ENCODE peak calls at places on chromosomes 7 and 10, in five cellular contexts. M is Karpas-422, Z is endothelial cell of umbilical vein, D is DND-41, F is PC-9. L is an unnamed sample.

GRCh38 chr10:126939706-126940105 is 34.5 kb downstream of the DOCK1 start:
- DNase-seq in F (no peak), Z (no peak), D (no peak), M (no peak), L (no peak)

GRCh38 chr7:112112822-112113255 is 93.4 kb downstream of the DOCK4 start:
- DNase-seq in F (no peak), D (no peak), Z (peak), M (no peak), L (no peak)

GRCh38 chr7:17490825-17491224 is 192.4 kb downstream of the AHR start:
- DNase-seq in Z (no peak), F (no peak), M (no peak), D (no peak), L (no peak)

GRCh38 chr10:22053048-22053447 is 49.5 kb upstream of the DNAJC1 start:
- DNase-seq in Z (no peak), F (no peak), M (no peak), D (no peak), L (peak)

GRCh38 chr7:103446046-103446520 is at the start of gene SLC26A5:
- DNase-seq in Z (no peak), M (no peak), D (no peak), F (no peak), L (no peak)

GRCh38 chr10:113486531-113486930 is 66.3 kb upstream of the HABP2 start:
- DNase-seq in Z (no peak), D (no peak), M (no peak), F (no peak), L (no peak)

GRCh38 chr7:36002900-36003299 is 150.2 kb upstream of the EEPD1 start:
- DNase-seq in D (no peak), M (no peak), F (no peak), Z (no peak), L (no peak)

GRCh38 chr10:75342397-75342796 is 59.2 kb downstream of the ZNF503 start:
- DNase-seq in F (no peak), Z (no peak), D (no peak), M (no peak), L (no peak)

GRCh38 chr10:102240467-102241036 is 760 bp downstream of the PITX3 start:
- DNase-seq in Z (no peak), F (no peak), D (no peak), M (no peak), L (no peak)

GRCh38 chr7:149770728-149771127 is 2.7 kb downstream of the ZNF467 start:
- DNase-seq in M (no peak), F (no peak), Z (no peak), D (no peak), L (no peak)
- H3K4me3 ChIP-seq in M (peak), F (no peak), Z (no peak), D (no peak), L (no peak)

GRCh38 chr7:28272461-28272877 is 91.9 kb upstream of the JAZF1 start:
- DNase-seq in Z (peak), F (no peak), M (peak), D (no peak), L (peak)
- H3K4me3 ChIP-seq in Z (no peak), F (no peak), M (no peak), D (no peak), L (no peak)

GRCh38 chr7:156999611-157000046 is 10.8 kb downstream of the MNX1 start:
- DNase-seq in Z (no peak), M (no peak), F (no peak), D (no peak), L (no peak)
- H3K4me3 ChIP-seq in Z (no peak), M (no peak), F (peak), D (no peak), L (no peak)

GRCh38 chr7:29160080-29160479 is 13.7 kb upstream of the CPVL start:
- DNase-seq in Z (no peak), F (no peak), D (no peak), M (no peak), L (no peak)

GRCh38 chr7:29161226-29161625 is 14.9 kb upstream of the CPVL start:
- DNase-seq in D (no peak), Z (no peak), M (no peak), F (no peak), L (no peak)

GRCh38 chr7:29158748-29159147 is 12.4 kb upstream of the CPVL start:
- DNase-seq in Z (no peak), F (no peak), D (no peak), M (no peak), L (no peak)

GRCh38 chr7:29163854-29164253 is 17.5 kb upstream of the CPVL start:
- DNase-seq in Z (no peak), F (no peak), M (no peak), D (no peak), L (no peak)

DNA sequence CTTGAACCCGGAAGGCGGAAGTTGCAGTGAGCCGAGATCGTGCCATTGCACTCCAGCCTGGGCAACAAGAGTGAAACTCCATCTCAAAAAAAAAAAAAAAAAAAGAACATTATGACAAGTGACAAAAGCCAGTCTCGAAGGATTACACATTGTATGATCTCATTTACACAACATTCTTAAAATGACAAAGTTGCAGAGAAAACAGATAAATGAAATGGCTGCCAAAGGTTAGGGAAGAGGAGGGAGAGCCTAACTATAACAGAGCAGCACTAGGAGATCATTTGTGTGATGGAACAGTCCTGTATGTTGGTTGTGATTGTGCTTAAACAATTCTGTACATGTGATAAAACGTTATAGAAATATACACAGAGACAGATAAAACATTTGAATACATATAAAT is 16.2 kb upstream of the CPVL start:
- DNase-seq in F (no peak), D (no peak), Z (no peak), M (no peak), L (no peak)
- H3K4me3 ChIP-seq in F (no peak), D (no peak), Z (no peak), M (no peak), L (no peak)

GRCh38 chr7:29806793-29807178 is 478 bp downstream of the WIPF3 start:
- DNase-seq in D (no peak), Z (no peak), F (no peak), M (no peak), L (no peak)
- H3K4me3 ChIP-seq in D (no peak), Z (no peak), F (no peak), M (no peak), L (no peak)

GRCh38 chr10:43227911-43228782 is 38.7 kb downstream of the RASGEF1A start:
- DNase-seq in F (no peak), Z (no peak), D (no peak), M (no peak), L (no peak)
- H3K4me3 ChIP-seq in F (no peak), Z (no peak), D (no peak), M (no peak), L (no peak)

GRCh38 chr10:12349628-12350166 is 350 bp downstream of the CAMK1D start:
- DNase-seq in F (no peak), D (no peak), M (no peak), Z (no peak), L (no peak)

GRCh38 chr10:12350167-12350872 is 973 bp downstream of the CAMK1D start:
- DNase-seq in M (no peak), F (peak), D (peak), Z (peak), L (peak)

GRCh38 chr10:12346707-12347106 is 2.6 kb upstream of the CAMK1D start:
- DNase-seq in Z (no peak), M (no peak), F (no peak), D (no peak), L (no peak)

GRCh38 chr10:12348870-12349627 is at the start of gene CAMK1D:
- DNase-seq in Z (peak), D (peak), M (peak), F (peak), L (peak)

DNA sequence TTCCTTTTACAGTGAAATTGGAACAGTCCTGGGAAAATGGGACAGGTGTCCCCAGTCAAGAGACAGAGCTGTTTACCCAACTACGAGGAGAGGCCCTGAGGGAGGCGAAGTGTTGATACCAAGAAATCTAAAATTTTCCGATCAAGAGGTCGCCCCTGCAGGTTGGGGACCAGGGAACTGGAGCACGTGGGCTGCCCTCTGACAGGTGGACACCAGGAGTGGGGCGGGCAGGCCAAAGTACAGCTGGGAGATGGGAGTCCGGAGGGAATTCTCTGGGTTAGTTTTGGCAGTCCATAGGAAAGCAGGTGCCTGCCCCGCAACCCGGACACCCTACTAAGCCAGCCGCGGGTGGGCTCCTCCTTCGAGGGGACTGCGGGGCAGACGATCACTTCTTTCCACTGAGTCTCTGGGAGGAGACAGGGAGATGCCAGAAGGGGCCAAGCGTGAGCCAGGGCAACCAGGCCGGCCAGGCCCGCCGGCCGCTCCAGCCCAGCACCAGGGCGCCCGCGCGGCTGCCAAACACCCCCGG is 942 bp upstream of the CAMK1D start:
- DNase-seq in F (no peak), Z (no peak), M (no peak), D (no peak), L (no peak)
- H3K4me3 ChIP-seq in F (peak), Z (no peak), M (peak), D (peak), L (peak)

L was measured in Jurkat, Clone E6-1.